ENCODE peak calls at places on chromosomes 11 and 22, in seven cellular contexts. One of them, this sample, is unnamed.

GRCh38 chr11:131688056-131688693 is 317.8 kb downstream of the NTM start:
- DNase-seq in psoas muscle: peak
- DNase-seq in fibroblast of pulmonary artery: peak
- DNase-seq in aorta: no peak
- DNase-seq in effector memory CD4-positive, alpha-beta T cell: no peak
- DNase-seq in HCT116: no peak
- DNase-seq in left ventricle myocardium inferior: peak
- DNase-seq in this sample: peak

GRCh38 chr22:18933914-18934313 is 2.2 kb downstream of the PRODH start:
- DNase-seq in effector memory CD4-positive, alpha-beta T cell: no peak
- DNase-seq in psoas muscle: no peak
- DNase-seq in fibroblast of pulmonary artery: no peak
- DNase-seq in aorta: no peak
- DNase-seq in left ventricle myocardium inferior: no peak
- DNase-seq in HCT116: no peak
- DNase-seq in this sample: no peak

GRCh38 chr22:37428649-37429586 is 1.6 kb upstream of the ELFN2 start:
- DNase-seq in psoas muscle: no peak
- DNase-seq in fibroblast of pulmonary artery: peak
- DNase-seq in effector memory CD4-positive, alpha-beta T cell: peak
- DNase-seq in left ventricle myocardium inferior: peak
- DNase-seq in HCT116: peak
- DNase-seq in aorta: peak
- DNase-seq in this sample: no peak

GRCh38 chr22:39013923-39014722 is at the start of gene APOBEC3C:
- DNase-seq in effector memory CD4-positive, alpha-beta T cell: peak
- DNase-seq in aorta: peak
- DNase-seq in left ventricle myocardium inferior: peak
- DNase-seq in fibroblast of pulmonary artery: peak
- DNase-seq in psoas muscle: peak
- DNase-seq in HCT116: peak
- DNase-seq in this sample: peak

GRCh38 chr11:122706689-122707088 is 51.2 kb downstream of the UBASH3B start:
- DNase-seq in left ventricle myocardium inferior: no peak
- DNase-seq in effector memory CD4-positive, alpha-beta T cell: no peak
- DNase-seq in psoas muscle: no peak
- DNase-seq in fibroblast of pulmonary artery: peak
- DNase-seq in aorta: no peak
- DNase-seq in HCT116: no peak
- DNase-seq in this sample: no peak

GRCh38 chr11:103110406-103110805 is 1.2 kb downstream of the DYNC2H1 start:
- DNase-seq in left ventricle myocardium inferior: no peak
- DNase-seq in HCT116: no peak
- DNase-seq in aorta: no peak
- DNase-seq in psoas muscle: no peak
- DNase-seq in effector memory CD4-positive, alpha-beta T cell: no peak
- DNase-seq in fibroblast of pulmonary artery: peak
- DNase-seq in this sample: no peak

GRCh38 chr11:30741039-30741550 is 154.9 kb upstream of the MPPED2 start:
- DNase-seq in effector memory CD4-positive, alpha-beta T cell: no peak
- DNase-seq in aorta: no peak
- DNase-seq in left ventricle myocardium inferior: no peak
- DNase-seq in fibroblast of pulmonary artery: peak
- DNase-seq in HCT116: no peak
- DNase-seq in psoas muscle: no peak
- DNase-seq in this sample: peak

GRCh38 chr11:119373917-119374631 is 7.4 kb downstream of the USP2 start:
- DNase-seq in effector memory CD4-positive, alpha-beta T cell: peak
- DNase-seq in aorta: peak
- DNase-seq in psoas muscle: peak
- DNase-seq in left ventricle myocardium inferior: peak
- DNase-seq in HCT116: no peak
- DNase-seq in fibroblast of pulmonary artery: peak
- DNase-seq in this sample: peak

GRCh38 chr11:36030707-36031365 is 87.0 kb downstream of the LDLRAD3 start:
- DNase-seq in psoas muscle: no peak
- DNase-seq in fibroblast of pulmonary artery: peak
- DNase-seq in HCT116: no peak
- DNase-seq in aorta: no peak
- DNase-seq in left ventricle myocardium inferior: no peak
- DNase-seq in effector memory CD4-positive, alpha-beta T cell: no peak
- DNase-seq in this sample: no peak

GRCh38 chr22:47154621-47155081 is 392.2 kb downstream of the TBC1D22A start:
- DNase-seq in effector memory CD4-positive, alpha-beta T cell: no peak
- DNase-seq in aorta: peak
- DNase-seq in fibroblast of pulmonary artery: peak
- DNase-seq in psoas muscle: peak
- DNase-seq in left ventricle myocardium inferior: peak
- DNase-seq in HCT116: no peak
- DNase-seq in this sample: no peak

GRCh38 chr22:48167238-48167637 is 1404.8 kb downstream of the TBC1D22A start:
- DNase-seq in aorta: no peak
- DNase-seq in effector memory CD4-positive, alpha-beta T cell: no peak
- DNase-seq in psoas muscle: no peak
- DNase-seq in left ventricle myocardium inferior: no peak
- DNase-seq in HCT116: no peak
- DNase-seq in fibroblast of pulmonary artery: no peak
- DNase-seq in this sample: no peak

GRCh38 chr22:28750471-28750881 is 8.6 kb downstream of the HSCB start:
- DNase-seq in HCT116: no peak
- DNase-seq in aorta: no peak
- DNase-seq in psoas muscle: no peak
- DNase-seq in left ventricle myocardium inferior: no peak
- DNase-seq in fibroblast of pulmonary artery: peak
- DNase-seq in effector memory CD4-positive, alpha-beta T cell: no peak
- DNase-seq in this sample: no peak

GRCh38 chr11:17588166-17588565 is 41.1 kb downstream of the OTOG start:
- DNase-seq in fibroblast of pulmonary artery: no peak
- DNase-seq in left ventricle myocardium inferior: no peak
- DNase-seq in HCT116: no peak
- DNase-seq in aorta: no peak
- DNase-seq in psoas muscle: no peak
- DNase-seq in effector memory CD4-positive, alpha-beta T cell: no peak
- DNase-seq in this sample: no peak

GRCh38 chr22:27175444-27175843 is 518.1 kb downstream of the MIAT start:
- DNase-seq in left ventricle myocardium inferior: no peak
- DNase-seq in HCT116: no peak
- DNase-seq in effector memory CD4-positive, alpha-beta T cell: no peak
- DNase-seq in fibroblast of pulmonary artery: no peak
- DNase-seq in psoas muscle: no peak
- DNase-seq in aorta: no peak
- DNase-seq in this sample: no peak

GRCh38 chr22:50144005-50144614 is 26.4 kb upstream of the PANX2 start:
- DNase-seq in aorta: no peak
- DNase-seq in effector memory CD4-positive, alpha-beta T cell: no peak
- DNase-seq in fibroblast of pulmonary artery: no peak
- DNase-seq in HCT116: no peak
- DNase-seq in psoas muscle: no peak
- DNase-seq in left ventricle myocardium inferior: no peak
- DNase-seq in this sample: no peak

GRCh38 chr11:118071416-118072030 is 5.4 kb upstream of the TMPRSS4 start:
- DNase-seq in aorta: no peak
- DNase-seq in psoas muscle: no peak
- DNase-seq in left ventricle myocardium inferior: no peak
- DNase-seq in effector memory CD4-positive, alpha-beta T cell: no peak
- DNase-seq in HCT116: no peak
- DNase-seq in fibroblast of pulmonary artery: no peak
- DNase-seq in this sample: no peak

DNA sequence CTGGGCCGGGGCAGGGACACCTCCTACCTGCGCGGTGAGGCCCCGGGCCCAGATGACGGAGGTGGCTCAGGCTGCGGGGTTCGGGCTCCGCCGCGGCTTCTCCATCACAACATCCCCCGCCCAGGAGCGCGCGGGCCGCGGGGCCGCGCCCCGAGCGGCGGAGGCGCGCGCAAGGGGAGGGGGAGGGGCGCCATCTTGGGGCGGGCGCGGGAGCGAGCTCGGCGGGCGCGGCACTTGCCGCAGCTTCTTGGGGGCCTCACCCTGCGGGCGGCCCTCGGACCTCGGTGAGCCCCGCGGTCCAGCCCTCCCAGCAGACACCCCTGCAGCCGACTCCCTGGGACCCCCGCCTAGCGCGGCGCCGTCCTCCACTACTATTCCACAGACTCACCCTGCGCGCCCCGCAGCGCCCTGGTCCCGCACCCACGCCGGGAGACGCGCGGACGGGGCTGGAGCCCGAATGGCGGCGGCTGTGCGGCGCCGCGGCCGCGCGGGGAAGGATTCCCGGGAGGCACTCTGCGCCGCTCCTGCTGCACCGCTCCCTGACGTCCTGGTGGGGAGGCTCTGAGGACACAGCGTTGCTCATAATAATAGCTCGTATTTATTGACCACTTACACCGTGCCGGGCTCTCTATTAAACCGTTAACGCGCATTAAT is at the start of gene APBB1:
- DNase-seq in effector memory CD4-positive, alpha-beta T cell: peak
- DNase-seq in fibroblast of pulmonary artery: peak
- DNase-seq in aorta: peak
- DNase-seq in left ventricle myocardium inferior: peak
- DNase-seq in psoas muscle: peak
- DNase-seq in HCT116: no peak
- DNase-seq in this sample: peak
- H3K4me3 ChIP-seq in effector memory CD4-positive, alpha-beta T cell: peak
- H3K4me3 ChIP-seq in fibroblast of pulmonary artery: peak
- H3K4me3 ChIP-seq in aorta: peak
- H3K4me3 ChIP-seq in left ventricle myocardium inferior: peak
- H3K4me3 ChIP-seq in psoas muscle: peak
- H3K4me3 ChIP-seq in HCT116: peak
- H3K4me3 ChIP-seq in this sample: peak

DNA sequence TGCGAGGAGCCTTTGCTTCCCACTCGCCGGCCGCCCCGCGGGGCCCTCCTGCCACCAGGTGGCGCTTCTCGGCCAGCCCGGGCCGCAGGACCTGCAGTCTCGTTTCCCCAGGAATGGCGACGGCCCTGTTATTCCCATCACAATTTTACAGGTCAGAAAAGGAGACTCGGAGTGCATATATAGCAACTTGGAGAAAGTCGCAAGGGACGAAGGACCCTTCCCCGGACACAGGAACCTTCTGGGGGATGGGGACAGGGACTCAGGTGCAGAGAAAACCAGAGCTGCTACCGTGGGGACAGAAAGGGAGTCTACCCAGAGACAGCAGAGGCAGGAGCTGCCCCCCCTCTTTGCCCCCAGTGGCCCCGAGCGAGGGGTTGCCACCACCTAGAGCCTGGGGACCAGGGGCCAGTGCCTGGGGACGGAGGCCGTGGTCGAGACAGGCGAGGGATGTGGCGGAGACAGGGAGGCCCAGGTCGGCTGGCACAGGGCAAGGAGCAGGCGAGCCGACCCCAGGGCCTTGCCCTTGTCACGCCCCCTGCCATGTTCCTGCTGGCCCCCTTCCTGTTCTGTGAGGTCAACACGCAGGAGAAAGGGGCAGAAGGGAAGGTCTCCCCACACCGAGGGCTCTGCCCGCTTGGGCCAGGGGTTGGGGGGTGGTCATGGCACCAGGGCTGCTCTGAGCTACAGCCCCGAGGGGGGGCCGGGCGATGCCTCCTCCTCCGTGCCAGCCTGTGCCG is 3.5 kb upstream of the KRTAP5-6 start:
- DNase-seq in aorta: peak
- DNase-seq in HCT116: peak
- DNase-seq in fibroblast of pulmonary artery: peak
- DNase-seq in effector memory CD4-positive, alpha-beta T cell: peak
- DNase-seq in left ventricle myocardium inferior: peak
- DNase-seq in psoas muscle: peak
- DNase-seq in this sample: peak
- H3K4me3 ChIP-seq in aorta: no peak
- H3K4me3 ChIP-seq in HCT116: peak
- H3K4me3 ChIP-seq in fibroblast of pulmonary artery: no peak
- H3K4me3 ChIP-seq in effector memory CD4-positive, alpha-beta T cell: no peak
- H3K4me3 ChIP-seq in left ventricle myocardium inferior: peak
- H3K4me3 ChIP-seq in psoas muscle: peak
- H3K4me3 ChIP-seq in this sample: no peak

GRCh38 chr11:66411323-66411722 is 9.5 kb upstream of the NPAS4 start:
- DNase-seq in fibroblast of pulmonary artery: no peak
- DNase-seq in aorta: no peak
- DNase-seq in HCT116: no peak
- DNase-seq in effector memory CD4-positive, alpha-beta T cell: no peak
- DNase-seq in left ventricle myocardium inferior: no peak
- DNase-seq in psoas muscle: no peak
- DNase-seq in this sample: no peak

GRCh38 chr11:66407651-66408050 is 13.2 kb upstream of the NPAS4 start:
- DNase-seq in left ventricle myocardium inferior: no peak
- DNase-seq in fibroblast of pulmonary artery: no peak
- DNase-seq in aorta: no peak
- DNase-seq in psoas muscle: no peak
- DNase-seq in HCT116: no peak
- DNase-seq in effector memory CD4-positive, alpha-beta T cell: no peak
- DNase-seq in this sample: no peak

GRCh38 chr11:66410191-66410590 is 10.6 kb upstream of the NPAS4 start:
- DNase-seq in fibroblast of pulmonary artery: no peak
- DNase-seq in effector memory CD4-positive, alpha-beta T cell: no peak
- DNase-seq in aorta: no peak
- DNase-seq in HCT116: no peak
- DNase-seq in psoas muscle: no peak
- DNase-seq in left ventricle myocardium inferior: no peak
- DNase-seq in this sample: no peak

GRCh38 chr11:66408488-66409214 is 12.2 kb upstream of the NPAS4 start:
- DNase-seq in effector memory CD4-positive, alpha-beta T cell: peak
- DNase-seq in left ventricle myocardium inferior: peak
- DNase-seq in aorta: peak
- DNase-seq in psoas muscle: peak
- DNase-seq in fibroblast of pulmonary artery: peak
- DNase-seq in HCT116: peak
- DNase-seq in this sample: peak

DNA sequence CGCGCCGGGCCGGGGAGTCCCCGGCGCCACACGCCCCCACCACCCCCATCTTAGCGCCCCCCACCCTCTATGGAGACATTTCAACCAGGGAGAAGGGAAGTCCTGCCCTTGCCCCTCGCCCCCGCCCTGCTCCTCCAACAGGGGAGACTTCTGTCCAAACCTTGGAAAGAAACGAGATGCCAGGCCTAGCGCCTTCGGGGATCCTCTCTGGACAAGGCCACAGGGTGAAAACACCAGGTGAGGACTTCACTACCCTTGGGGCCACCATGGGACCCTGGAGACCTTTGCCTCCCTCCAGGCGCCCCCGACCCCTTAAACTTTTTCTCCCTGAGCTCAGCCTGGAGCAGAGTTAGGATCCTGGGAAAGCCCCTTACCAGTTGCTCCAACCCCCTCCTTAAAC is 11.6 kb upstream of the NPAS4 start:
- DNase-seq in effector memory CD4-positive, alpha-beta T cell: no peak
- DNase-seq in left ventricle myocardium inferior: no peak
- DNase-seq in fibroblast of pulmonary artery: no peak
- DNase-seq in HCT116: no peak
- DNase-seq in psoas muscle: no peak
- DNase-seq in aorta: no peak
- DNase-seq in this sample: no peak
- H3K4me3 ChIP-seq in effector memory CD4-positive, alpha-beta T cell: peak
- H3K4me3 ChIP-seq in left ventricle myocardium inferior: peak
- H3K4me3 ChIP-seq in fibroblast of pulmonary artery: no peak
- H3K4me3 ChIP-seq in HCT116: no peak
- H3K4me3 ChIP-seq in psoas muscle: peak
- H3K4me3 ChIP-seq in aorta: no peak
- H3K4me3 ChIP-seq in this sample: no peak

DNA sequence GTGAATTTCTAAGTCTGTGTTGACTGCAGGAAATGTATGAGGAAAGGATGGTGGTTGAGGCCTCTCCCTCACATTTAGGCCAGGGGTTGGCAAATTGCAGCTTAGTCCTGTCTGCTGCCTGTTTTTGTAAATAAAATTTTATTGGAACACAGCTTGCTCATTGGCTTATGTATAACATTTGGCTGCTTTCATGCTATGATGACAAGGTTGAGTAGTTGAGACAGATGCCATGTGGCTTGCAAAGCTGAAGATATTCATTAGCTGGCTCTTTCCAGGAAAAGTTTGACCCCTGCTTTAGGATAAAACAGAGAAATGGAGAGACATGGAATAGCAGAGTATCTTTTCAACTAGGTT is 46.2 kb downstream of the BCR start:
- DNase-seq in aorta: peak
- DNase-seq in HCT116: no peak
- DNase-seq in effector memory CD4-positive, alpha-beta T cell: no peak
- DNase-seq in fibroblast of pulmonary artery: peak
- DNase-seq in left ventricle myocardium inferior: no peak
- DNase-seq in psoas muscle: no peak
- DNase-seq in this sample: no peak
- H3K4me3 ChIP-seq in aorta: no peak
- H3K4me3 ChIP-seq in HCT116: no peak
- H3K4me3 ChIP-seq in effector memory CD4-positive, alpha-beta T cell: no peak
- H3K4me3 ChIP-seq in fibroblast of pulmonary artery: no peak
- H3K4me3 ChIP-seq in left ventricle myocardium inferior: no peak
- H3K4me3 ChIP-seq in psoas muscle: no peak
- H3K4me3 ChIP-seq in this sample: no peak

This sample was measured in lower leg skin.